ENCODE peak calls at places on chromosomes 7 and 10, in eight cellular contexts. X is GM12891, W is transverse colon, B is GM12878, R is stomach, I is HCT116, K is prostate gland, A is K562. F is an unnamed sample.

GRCh38 chr10:93815304-93816091 is 57.8 kb downstream of the LGI1 start:
- DNase-seq in X (no peak), W (no peak), B (no peak), R (no peak), I (no peak), K (no peak), A (peak; percentile 2), F (no peak)

GRCh38 chr10:68537796-68538195 is 10.5 kb upstream of the SLC25A16 start:
- DNase-seq in X (no peak), W (no peak), B (no peak), R (no peak), I (no peak), K (no peak), A (no peak), F (no peak)

GRCh38 chr7:44264221-44264956 is 61.0 kb downstream of the CAMK2B start:
- DNase-seq in X (no peak), W (no peak), B (no peak), R (no peak), I (no peak), K (no peak), A (no peak), F (no peak)

GRCh38 chr10:13074562-13075451 is 25.2 kb upstream of the OPTN start:
- DNase-seq in X (peak; percentile 39), W (peak; percentile 67), B (no peak), R (peak; percentile 68), I (peak; percentile 53), K (peak; percentile 63), A (peak; percentile 75), F (peak; percentile 78)

GRCh38 chr10:36446873-36447272 is 678.5 kb upstream of the ANKRD30A start:
- DNase-seq in X (no peak), W (no peak), B (no peak), R (peak; percentile 62), I (no peak), K (no peak), A (no peak), F (no peak)

GRCh38 chr10:73219384-73219783 is 27.7 kb downstream of the DNAJC9 start:
- DNase-seq in X (no peak), W (no peak), B (no peak), R (no peak), I (no peak), K (no peak), A (no peak), F (no peak)

GRCh38 chr7:32244806-32245345 is 174.7 kb upstream of the PDE1C start:
- DNase-seq in X (no peak), W (no peak), B (no peak), R (no peak), I (no peak), K (no peak), A (no peak), F (no peak)

GRCh38 chr10:70761031-70761601 is 24.1 kb downstream of the TBATA start:
- DNase-seq in X (no peak), W (no peak), B (no peak), R (no peak), I (no peak), K (no peak), A (no peak), F (peak; percentile 67)

GRCh38 chr7:134420509-134421125 is 38.3 kb downstream of the AKR1B1 start:
- DNase-seq in X (no peak), W (peak; percentile 54), B (no peak), R (peak; percentile 65), I (peak; percentile 23), K (peak; percentile 42), A (peak; percentile 74), F (no peak)

GRCh38 chr10:94403034-94403822 is 887 bp downstream of the TBC1D12 start:
- DNase-seq in X (peak; percentile 43), W (peak; percentile 79), B (peak; percentile 47), R (peak; percentile 76), I (peak; percentile 52), K (peak; percentile 70), A (peak; percentile 54), F (peak; percentile 90)

GRCh38 chr7:156829669-156830336 is 63.2 kb downstream of the LMBR1 start:
- DNase-seq in X (no peak), W (no peak), B (no peak), R (no peak), I (no peak), K (no peak), A (no peak), F (no peak)

GRCh38 chr7:158259671-158260423 is 327.8 kb downstream of the PTPRN2 start:
- DNase-seq in X (no peak), W (no peak), B (no peak), R (no peak), I (no peak), K (no peak), A (no peak), F (peak; percentile 17)

GRCh38 chr10:60003709-60004191 is 97.4 kb upstream of the CCDC6 start:
- DNase-seq in X (no peak), W (no peak), B (no peak), R (no peak), I (no peak), K (no peak), A (peak; percentile 14), F (no peak)

GRCh38 chr7:38584443-38585210 is 46.5 kb downstream of the AMPH start:
- DNase-seq in X (no peak), W (no peak), B (no peak), R (no peak), I (no peak), K (no peak), A (no peak), F (no peak)

GRCh38 chr7:18119985-18120384 is 92.3 kb upstream of the PRPS1L1 start:
- DNase-seq in X (no peak), W (no peak), B (no peak), R (no peak), I (peak; percentile 3), K (no peak), A (no peak), F (no peak)

GRCh38 chr7:158863611-158864506 is 7.5 kb downstream of the DYNC2I1 start:
- DNase-seq in X (peak; percentile 52), W (peak; percentile 80), B (peak; percentile 33), R (peak; percentile 51), I (peak; percentile 31), K (peak; percentile 63), A (peak; percentile 98), F (peak; percentile 84)

GRCh38 chr7:107594961-107595737 is 15.1 kb downstream of the BCAP29 start:
- DNase-seq in X (no peak), W (no peak), B (no peak), R (no peak), I (no peak), K (no peak), A (no peak), F (no peak)

GRCh38 chr7:94883676-94884075 is 23.7 kb upstream of the PPP1R9A start:
- DNase-seq in X (no peak), W (no peak), B (no peak), R (no peak), I (no peak), K (no peak), A (no peak), F (no peak)
- TF ChIP-seq POLR2AphosphoS5 in X (no peak), W (no peak), B (no peak), R (no peak), I (no peak), K (no peak), A (no peak), F (no peak)

DNA sequence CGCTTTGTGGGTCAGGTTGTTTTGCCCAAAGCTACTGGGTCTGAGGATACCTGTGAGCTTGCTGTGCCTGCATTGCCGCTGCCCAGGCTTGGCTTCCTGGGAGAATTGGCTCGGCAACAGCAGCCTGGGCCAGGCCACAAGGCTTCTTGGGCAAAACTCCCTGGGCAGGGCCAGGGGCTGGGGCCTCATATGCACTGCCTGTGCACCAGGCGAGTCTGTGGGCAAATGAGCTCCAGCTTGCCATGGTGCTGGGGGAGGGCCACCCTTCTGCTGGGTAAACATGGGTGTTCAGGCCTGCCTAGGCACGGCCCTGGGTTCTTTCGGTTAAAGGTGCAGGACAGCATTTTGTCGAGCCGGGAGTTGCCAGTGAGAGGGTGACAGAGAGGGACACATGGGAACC is 19.4 kb downstream of the ZMIZ1 start:
- DNase-seq in X (no peak), W (peak; percentile 76), B (no peak), R (peak; percentile 91), I (no peak), K (peak; percentile 88), A (no peak), F (no peak)
- TF ChIP-seq POLR2A in X (no peak), W (peak; percentile 52), B (no peak), R (no peak), I (no peak), K (peak; percentile 64), A (no peak), F (no peak)

GRCh38 chr7:8129323-8129659 is 132.7 kb downstream of the ICA1 start:
- DNase-seq in X (no peak), W (no peak), B (no peak), R (no peak), I (no peak), K (no peak), A (no peak), F (no peak)

GRCh38 chr7:8133955-8134733 is 127.8 kb downstream of the ICA1 start:
- DNase-seq in X (no peak), W (no peak), B (peak; percentile 99), R (no peak), I (no peak), K (no peak), A (peak; percentile 22), F (no peak)

GRCh38 chr7:8133188-8133848 is 128.6 kb downstream of the ICA1 start:
- DNase-seq in X (no peak), W (no peak), B (no peak), R (no peak), I (no peak), K (no peak), A (no peak), F (no peak)

GRCh38 chr7:8130663-8131062 is 131.3 kb downstream of the ICA1 start:
- DNase-seq in X (no peak), W (no peak), B (no peak), R (no peak), I (no peak), K (no peak), A (no peak), F (no peak)

DNA sequence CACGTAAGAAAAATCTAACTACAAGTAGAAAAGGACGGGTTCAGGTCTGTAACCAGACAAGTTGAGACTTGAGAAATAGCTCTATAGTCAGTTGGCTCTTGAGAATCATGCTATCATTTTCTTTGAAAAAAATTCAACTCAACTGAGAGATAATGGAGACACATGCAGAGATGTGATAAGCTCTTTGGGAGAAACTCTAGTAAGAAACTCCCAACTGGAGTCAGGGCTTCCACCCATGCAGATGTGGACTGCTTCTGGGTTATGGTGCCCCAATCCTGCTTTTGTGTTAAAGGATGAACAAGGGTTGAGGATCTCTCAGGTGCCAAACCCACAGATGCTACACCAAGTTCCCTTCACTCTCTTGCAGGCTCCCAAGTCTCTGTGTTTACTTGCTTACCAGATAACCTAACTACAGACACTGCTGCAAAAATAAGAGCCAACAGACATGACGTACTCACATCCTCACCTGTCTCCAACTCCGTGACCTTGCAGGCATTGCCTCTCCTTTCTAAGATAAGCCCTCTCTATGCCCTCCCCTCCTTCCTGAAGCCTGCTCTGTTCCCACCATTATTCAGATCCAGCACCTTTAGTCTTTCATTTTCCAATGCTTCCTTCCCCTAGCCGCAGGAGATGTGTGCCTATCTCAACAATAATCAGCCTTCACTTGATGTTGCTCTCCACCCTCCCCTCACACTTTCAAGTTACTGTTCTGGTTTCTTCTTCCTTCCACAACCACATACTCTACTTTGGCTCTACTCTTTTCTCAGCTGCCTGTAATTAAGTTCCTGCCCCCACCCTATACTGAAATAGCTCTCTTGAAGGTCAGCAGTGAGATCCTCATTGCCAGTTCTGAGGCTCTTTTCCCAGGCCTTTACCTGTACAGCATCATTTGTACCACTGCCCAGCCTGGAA is 130.0 kb downstream of the ICA1 start:
- DNase-seq in X (no peak), W (no peak), B (peak; percentile 94), R (no peak), I (no peak), K (no peak), A (peak; percentile 73), F (no peak)
- TF ChIP-seq POLR2AphosphoS5 in X (peak; percentile 36), W (no peak), B (peak; percentile 93), R (no peak), I (no peak), K (no peak), A (no peak), F (no peak)

GRCh38 chr7:99505324-99505662 is 831 bp downstream of the ZKSCAN5 start:
- DNase-seq in X (no peak), W (no peak), B (no peak), R (no peak), I (no peak), K (no peak), A (no peak), F (no peak)
- TF ChIP-seq POLR2A in X (no peak), W (no peak), B (no peak), R (no peak), I (no peak), K (no peak), A (no peak), F (no peak)

F was measured in spleen.